ENCODE peak calls at places on chromosomes 13 and 19, in seven cellular contexts. M is left lung; S is pancreas; G is thoracic aorta; K is heart right ventricle; F is effector memory CD4-positive, alpha-beta T cell; B is brain microvascular endothelial cell. X is an unnamed sample. For H3K27me3, the result is how much of the 10 kb centered on the place peaks cover.

GRCh38 chr13:80251403-80251802 is 89.5 kb downstream of the SPRY2 start:
- DNase-seq in M (no peak), S (no peak), G (no peak), K (peak), F (no peak), B (peak), X (no peak)

GRCh38 chr13:40781717-40782116 is 7.7 kb upstream of the SLC25A15 start:
- DNase-seq in M (no peak), S (no peak), G (no peak), K (no peak), F (no peak), B (no peak), X (no peak)

GRCh38 chr13:22665531-22665930 is 515.2 kb upstream of the SGCG start:
- DNase-seq in M (no peak), S (no peak), G (no peak), K (no peak), F (no peak), B (no peak), X (no peak)

GRCh38 chr13:98910501-98910951 is 67.3 kb downstream of the DOCK9 start:
- DNase-seq in M (no peak), S (no peak), G (no peak), K (peak), F (no peak), B (peak), X (no peak)

GRCh38 chr19:43544077-43544476 is 11.1 kb downstream of the ZNF575 start:
- DNase-seq in M (no peak), S (no peak), G (no peak), K (no peak), F (no peak), B (no peak), X (no peak)

GRCh38 chr19:35533822-35534521 is 716 bp downstream of the GAPDHS start:
- DNase-seq in M (no peak), S (no peak), G (no peak), K (no peak), F (no peak), B (no peak), X (no peak)

GRCh38 chr13:113998781-113999617 is 25.1 kb upstream of the C13orf46 start:
- DNase-seq in M (no peak), S (no peak), G (no peak), K (no peak), F (no peak), B (no peak), X (no peak)

GRCh38 chr19:22331521-22331920 is 45.3 kb downstream of the ZNF729 start:
- DNase-seq in M (no peak), S (no peak), G (no peak), K (no peak), F (no peak), B (no peak), X (no peak)

GRCh38 chr13:43516401-43516826 is 270.4 kb downstream of the ENOX1 start:
- DNase-seq in M (no peak), S (no peak), G (no peak), K (peak), F (no peak), B (no peak), X (no peak)

GRCh38 chr19:11288349-11288748 is 7.6 kb upstream of the TSPAN16 start:
- DNase-seq in M (no peak), S (no peak), G (no peak), K (no peak), F (no peak), B (peak), X (no peak)

GRCh38 chr19:12647490-12648071 is 19.0 kb downstream of the MAN2B1 start:
- DNase-seq in M (peak), S (peak), G (no peak), K (no peak), F (no peak), B (peak), X (no peak)

GRCh38 chr13:22451345-22451744 is 729.4 kb upstream of the SGCG start:
- DNase-seq in M (no peak), S (no peak), G (no peak), K (peak), F (no peak), B (no peak), X (no peak)

GRCh38 chr19:49157445-49158224 is at the start of gene TRPM4:
- DNase-seq in M (peak), S (peak), G (peak), K (peak), F (no peak), B (peak), X (peak)

GRCh38 chr19:58356971-58357797 is 3.9 kb upstream of the A1BG start:
- DNase-seq in M (no peak), S (no peak), G (no peak), K (no peak), F (no peak), B (peak), X (no peak)

GRCh38 chr13:59931621-59932020 is 232.1 kb downstream of the DIAPH3 start:
- DNase-seq in M (no peak), S (no peak), G (no peak), K (no peak), F (no peak), B (no peak), X (no peak)

GRCh38 chr13:110326263-110326904 is 19.3 kb downstream of the COL4A2 start:
- DNase-seq in M (no peak), S (no peak), G (no peak), K (no peak), F (no peak), B (no peak), X (no peak)

GRCh38 chr19:6822311-6822670 is 49.8 kb downstream of the VAV1 start:
- DNase-seq in M (no peak), S (no peak), G (no peak), K (no peak), F (no peak), B (no peak), X (no peak)

GRCh38 chr13:111156421-111156820 is 41.3 kb downstream of the ARHGEF7 start:
- DNase-seq in M (no peak), S (no peak), G (no peak), K (no peak), F (no peak), B (no peak), X (no peak)

GRCh38 chr13:99277629-99278028 is 19.4 kb upstream of the GPR18 start:
- DNase-seq in M (no peak), S (no peak), G (no peak), K (no peak), F (no peak), B (no peak), X (no peak)

GRCh38 chr19:15129856-15130580 is 22.8 kb downstream of the SYDE1 start:
- DNase-seq in M (no peak), S (no peak), G (no peak), K (no peak), F (no peak), B (no peak), X (no peak)

GRCh38 chr13:74930402-74931165 is 551.4 kb downstream of the TBC1D4 start:
- DNase-seq in M (no peak), S (no peak), G (no peak), K (no peak), F (no peak), B (peak), X (no peak)

GRCh38 chr13:53848546-53848945 is 819.9 kb downstream of the OLFM4 start:
- DNase-seq in M (no peak), S (no peak), G (no peak), K (no peak), F (no peak), B (no peak), X (no peak)

GRCh38 chr13:27481766-27482165 is 31.4 kb upstream of the MTIF3 start:
- DNase-seq in M (peak), S (peak), G (no peak), K (no peak), F (no peak), B (peak), X (no peak)

GRCh38 chr19:55172741-55173140 is 6.3 kb upstream of the DNAAF3 start:
- DNase-seq in M (no peak), S (no peak), G (no peak), K (no peak), F (no peak), B (peak), X (no peak)
- H3K27me3 ChIP-seq in M (half or more), S (under half), G (under half), K (half or more), F (under half), B (under half), X (under half)

DNA sequence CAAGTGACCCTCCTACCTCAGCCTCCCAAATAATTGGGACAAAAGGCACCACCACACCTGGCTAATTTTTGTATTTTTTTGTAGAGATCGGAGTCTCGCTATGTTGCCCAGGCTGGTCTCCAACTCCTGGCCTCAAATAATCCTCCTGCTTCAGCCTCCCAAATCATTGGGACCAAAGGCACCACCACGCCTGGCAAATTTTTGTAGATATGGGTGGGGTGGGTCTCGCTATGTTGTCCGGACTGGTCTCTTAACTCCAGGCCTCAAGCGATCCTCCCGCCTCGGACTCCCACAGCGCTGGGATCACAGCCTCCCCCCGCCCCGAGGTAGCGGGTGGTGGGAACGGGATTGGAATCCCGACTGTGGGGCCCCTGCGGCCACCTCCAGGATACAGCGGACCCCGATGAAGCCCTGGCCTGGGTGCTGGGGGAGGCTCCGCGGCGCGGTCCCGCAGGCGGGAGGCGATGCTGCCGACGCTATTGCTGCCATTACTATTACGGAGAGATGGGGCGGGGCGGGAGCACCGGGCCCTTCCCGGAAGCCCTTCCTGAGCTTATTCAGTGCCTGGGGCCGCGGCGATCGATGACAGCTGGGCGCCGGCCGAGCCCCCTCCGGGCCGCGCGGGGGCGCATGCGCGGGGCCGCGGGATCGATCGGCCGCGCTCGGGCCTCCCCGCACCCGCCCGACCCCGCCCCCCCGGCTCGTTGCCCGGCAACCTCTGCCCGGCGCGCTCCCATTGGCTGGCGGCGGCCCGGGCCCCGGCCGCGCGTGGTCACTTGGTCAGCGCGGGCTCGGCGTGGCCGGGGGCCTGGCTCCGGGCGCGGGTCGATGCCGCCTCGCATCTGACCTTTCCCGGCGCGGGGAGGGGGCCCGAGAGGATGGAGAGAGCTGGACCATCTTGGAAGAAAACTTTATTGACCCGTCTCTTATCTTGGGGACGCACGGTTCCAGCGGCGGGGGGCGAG is 27.9 kb upstream of the ONECUT3 start:
- DNase-seq in M (no peak), S (peak), G (no peak), K (no peak), F (no peak), B (no peak), X (no peak)
- H3K4me3 ChIP-seq in M (peak), S (peak), G (peak), K (peak), F (peak), B (peak), X (peak)

GRCh38 chr13:39485314-39485700 is 117.7 kb downstream of the LHFPL6 start:
- DNase-seq in M (no peak), S (no peak), G (no peak), K (no peak), F (no peak), B (no peak), X (no peak)

GRCh38 chr13:39484506-39485313 is 118.3 kb downstream of the LHFPL6 start:
- DNase-seq in M (no peak), S (no peak), G (no peak), K (no peak), F (no peak), B (peak), X (no peak)

GRCh38 chr13:39493966-39494365 is 109.0 kb downstream of the LHFPL6 start:
- DNase-seq in M (no peak), S (no peak), G (no peak), K (no peak), F (no peak), B (no peak), X (no peak)

DNA sequence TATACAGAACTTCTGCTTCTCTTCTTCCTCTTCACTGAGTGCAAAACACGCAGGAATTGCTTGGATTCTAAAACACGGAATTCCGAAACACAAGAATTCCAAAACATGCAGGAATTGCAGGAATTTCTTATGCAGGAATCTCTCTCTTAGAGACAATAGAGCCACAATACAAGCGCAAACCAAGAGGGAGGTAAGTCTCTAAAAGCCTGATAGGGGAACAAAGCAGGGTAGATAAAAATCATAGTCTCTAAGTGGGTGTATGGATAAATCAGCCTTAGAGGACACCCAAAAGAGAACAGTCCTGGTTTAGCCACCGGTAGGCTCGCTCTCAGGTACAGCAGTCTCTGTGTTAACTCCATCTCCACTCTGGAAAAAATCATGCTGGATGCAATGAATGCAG is 112.9 kb downstream of the LHFPL6 start:
- DNase-seq in M (no peak), S (no peak), G (no peak), K (no peak), F (no peak), B (no peak), X (no peak)
- H3K27ac ChIP-seq in M (no peak), S (no peak), G (no peak), K (no peak), F (no peak), B (no peak), X (no peak)

DNA sequence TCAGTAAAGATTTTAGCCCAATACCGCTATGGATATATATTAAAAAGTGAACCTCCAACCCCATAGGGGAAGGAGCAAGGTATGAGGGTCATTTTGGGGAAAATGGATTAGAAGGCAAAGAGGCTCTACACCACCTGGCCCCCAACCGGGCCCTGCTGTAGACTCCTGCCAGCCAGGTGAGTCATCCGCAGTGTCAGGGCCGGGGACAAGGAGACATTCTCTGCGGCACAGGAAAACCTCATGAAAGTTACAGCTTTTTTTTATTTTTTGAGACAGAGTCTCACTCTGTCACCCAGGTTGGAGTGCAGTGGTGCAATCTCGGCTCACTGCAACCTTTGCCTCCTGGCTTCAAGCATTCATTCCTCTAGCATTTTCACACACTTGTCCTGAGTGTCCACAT is 32.0 kb downstream of the ZFR2 start:
- DNase-seq in M (no peak), S (no peak), G (no peak), K (no peak), F (peak), B (no peak), X (no peak)
- H3K27me3 ChIP-seq in M (under half), S (under half), G (under half), K (under half), F (under half), B (under half), X (under half)

GRCh38 chr19:33300016-33300981 is 2.0 kb downstream of the CEBPA start:
- DNase-seq in M (no peak), S (peak), G (no peak), K (no peak), F (no peak), B (no peak), X (peak)

GRCh38 chr19:33297401-33298145 is 4.8 kb downstream of the CEBPA start:
- DNase-seq in M (no peak), S (peak), G (no peak), K (no peak), F (no peak), B (no peak), X (no peak)

GRCh38 chr19:33296473-33297060 is 5.8 kb downstream of the CEBPA start:
- DNase-seq in M (no peak), S (peak), G (no peak), K (no peak), F (no peak), B (no peak), X (no peak)

GRCh38 chr19:33299061-33299665 is 3.2 kb downstream of the CEBPA start:
- DNase-seq in M (no peak), S (no peak), G (no peak), K (no peak), F (no peak), B (no peak), X (no peak)

DNA sequence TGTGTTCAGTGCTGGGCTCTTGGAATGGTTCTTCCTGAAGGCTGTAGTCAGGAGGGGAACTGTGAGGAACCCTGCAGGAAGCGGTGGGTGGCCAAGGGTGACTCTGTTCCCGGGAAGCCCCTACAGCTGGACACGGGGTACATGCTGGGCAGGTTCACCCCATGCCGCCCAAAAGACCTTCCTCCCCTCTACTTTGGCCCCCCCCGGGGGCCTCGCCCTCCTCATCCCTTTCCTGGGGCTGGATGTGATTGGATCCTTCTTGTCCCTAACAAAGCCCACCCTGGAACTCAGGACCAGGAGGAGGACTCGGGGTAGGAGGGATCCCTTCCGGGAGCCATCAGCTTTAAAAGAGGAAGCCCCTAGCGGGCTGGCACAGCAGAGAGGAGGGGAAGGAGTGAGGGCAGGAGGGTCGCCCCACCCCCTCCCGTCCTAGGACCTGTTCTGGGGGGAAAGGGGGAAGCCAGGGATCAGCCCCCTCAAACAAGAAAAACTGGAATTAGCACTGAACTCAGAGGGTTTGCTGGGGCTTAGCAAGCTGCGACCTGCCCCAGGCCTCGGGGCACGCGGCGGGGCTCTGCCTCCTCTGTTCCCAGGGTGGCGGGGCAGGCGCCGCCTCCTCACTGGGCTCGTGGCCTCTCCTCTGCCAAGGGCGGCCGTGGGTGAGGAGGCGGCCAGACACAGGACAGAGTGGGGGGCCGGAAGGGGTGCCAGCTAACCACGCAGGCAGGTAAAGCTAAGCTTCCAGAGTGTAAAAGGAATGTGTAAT is 4.0 kb downstream of the CEBPA start:
- DNase-seq in M (no peak), S (peak), G (no peak), K (no peak), F (no peak), B (no peak), X (no peak)
- H3K4me3 ChIP-seq in M (no peak), S (no peak), G (no peak), K (no peak), F (no peak), B (no peak), X (no peak)

DNA sequence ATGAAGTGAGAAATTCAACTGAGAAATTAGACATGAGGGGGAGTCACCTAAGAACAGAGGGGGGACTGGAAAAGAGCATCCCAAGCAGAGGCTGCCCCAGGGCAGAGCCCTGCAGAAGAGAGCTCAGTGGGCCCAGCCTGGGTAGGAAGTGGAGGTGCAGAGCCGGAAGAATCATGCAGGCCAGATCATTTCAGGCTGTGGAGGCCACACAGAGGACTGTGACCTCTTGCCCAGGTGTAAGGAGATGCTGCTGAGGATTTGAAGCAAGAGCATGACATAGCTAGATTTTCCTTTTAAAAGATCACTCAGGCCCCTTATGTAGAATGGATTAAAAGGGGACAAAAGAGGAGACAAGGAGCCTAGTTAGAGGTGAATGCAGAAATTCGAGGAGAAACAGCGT is 63.9 kb upstream of the SPATA13 start:
- DNase-seq in M (no peak), S (no peak), G (no peak), K (no peak), F (no peak), B (no peak), X (no peak)
- H3K27ac ChIP-seq in M (no peak), S (no peak), G (no peak), K (no peak), F (no peak), B (no peak), X (no peak)

DNA sequence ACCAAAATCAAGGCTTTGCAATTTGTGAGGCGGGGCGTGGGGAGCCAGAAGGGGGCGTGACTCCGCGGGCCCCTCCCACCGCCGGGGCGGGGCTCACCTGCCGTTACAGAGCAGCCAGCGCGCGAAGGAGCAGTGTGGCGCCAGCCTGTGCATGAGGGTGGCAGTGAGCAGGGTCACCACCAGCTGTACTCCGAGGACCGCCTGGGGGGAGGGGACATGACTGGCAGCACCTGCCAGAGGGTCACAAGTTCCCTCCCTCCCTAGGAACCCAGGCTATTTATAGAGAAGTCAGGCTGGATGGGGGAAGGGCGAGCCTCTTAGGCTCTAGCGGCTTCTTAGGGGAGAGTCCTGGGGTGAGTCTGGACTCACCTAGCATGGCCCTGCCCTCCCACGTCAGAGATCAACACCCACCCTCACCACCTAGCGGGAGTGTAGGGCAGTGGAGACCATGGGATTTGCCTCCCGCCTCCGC is 3.6 kb downstream of the TMEM161A start:
- DNase-seq in M (peak), S (no peak), G (no peak), K (peak), F (no peak), B (no peak), X (no peak)
- H3K27me3 ChIP-seq in M (under half), S (under half), G (under half), K (under half), F (under half), B (under half), X (under half)

GRCh38 chr13:33182729-33183128 is 102.8 kb downstream of the STARD13 start:
- DNase-seq in M (no peak), S (no peak), G (no peak), K (no peak), F (no peak), B (no peak), X (no peak)
- H3K4me3 ChIP-seq in M (no peak), S (no peak), G (no peak), K (no peak), F (no peak), B (no peak), X (no peak)

X was measured in ascending aorta.